ENCODE peak calls at places on chromosomes 5 and 9, in ten cellular contexts. N is IMR-90, C is dorsolateral prefrontal cortex, W is cardiac muscle cell, F is brain microvascular endothelial cell, J is AG09309, P is esophagus squamous epithelium, Q is kidney, S is kidney epithelial cell, G is HFF-Myc. X is an unnamed sample.

GRCh38 chr5:33969572-33970452 is 14.7 kb downstream of the SLC45A2 start:
- DNase-seq in N (peak), C (no peak), W (peak), F (peak), J (no peak), P (no peak), Q (no peak), S (peak), G (peak), X (no peak)

GRCh38 chr9:92404437-92404836 is at the start of gene OGN:
- DNase-seq in N (peak), C (no peak), W (peak), F (no peak), J (no peak), P (no peak), Q (no peak), S (no peak), G (no peak), X (no peak)

GRCh38 chr5:111950660-111951059 is 193.7 kb upstream of the NREP start:
- DNase-seq in N (peak), C (no peak), W (no peak), F (peak), J (peak), P (no peak), Q (no peak), S (no peak), G (no peak), X (no peak)

GRCh38 chr9:134892820-134893420 is 12.3 kb downstream of the FCN2 start:
- DNase-seq in N (no peak), C (no peak), W (no peak), F (no peak), J (no peak), P (no peak), Q (no peak), S (no peak), G (no peak), X (no peak)

GRCh38 chr5:44532981-44533380 is 143.8 kb upstream of the FGF10 start:
- DNase-seq in N (no peak), C (no peak), W (no peak), F (no peak), J (no peak), P (no peak), Q (no peak), S (no peak), G (no peak), X (no peak)

GRCh38 chr9:127877566-127877998 is at the start of gene AK1:
- DNase-seq in N (peak), C (peak), W (peak), F (peak), J (no peak), P (no peak), Q (peak), S (no peak), G (no peak), X (peak)

GRCh38 chr5:54844905-54845566 is 140.4 kb downstream of the ESM1 start:
- DNase-seq in N (peak), C (no peak), W (peak), F (no peak), J (peak), P (no peak), Q (no peak), S (no peak), G (peak), X (no peak)

GRCh38 chr5:14273207-14273767 is 130.1 kb downstream of the TRIO start:
- DNase-seq in N (no peak), C (no peak), W (no peak), F (no peak), J (no peak), P (no peak), Q (no peak), S (no peak), G (no peak), X (no peak)

GRCh38 chr9:37028425-37029031 is 5.5 kb downstream of the PAX5 start:
- DNase-seq in N (no peak), C (no peak), W (no peak), F (no peak), J (no peak), P (no peak), Q (no peak), S (no peak), G (no peak), X (no peak)

GRCh38 chr9:115944166-115944948 is 209.2 kb upstream of the PAPPA start:
- DNase-seq in N (peak), C (no peak), W (peak), F (peak), J (peak), P (peak), Q (peak), S (no peak), G (peak), X (peak)

DNA sequence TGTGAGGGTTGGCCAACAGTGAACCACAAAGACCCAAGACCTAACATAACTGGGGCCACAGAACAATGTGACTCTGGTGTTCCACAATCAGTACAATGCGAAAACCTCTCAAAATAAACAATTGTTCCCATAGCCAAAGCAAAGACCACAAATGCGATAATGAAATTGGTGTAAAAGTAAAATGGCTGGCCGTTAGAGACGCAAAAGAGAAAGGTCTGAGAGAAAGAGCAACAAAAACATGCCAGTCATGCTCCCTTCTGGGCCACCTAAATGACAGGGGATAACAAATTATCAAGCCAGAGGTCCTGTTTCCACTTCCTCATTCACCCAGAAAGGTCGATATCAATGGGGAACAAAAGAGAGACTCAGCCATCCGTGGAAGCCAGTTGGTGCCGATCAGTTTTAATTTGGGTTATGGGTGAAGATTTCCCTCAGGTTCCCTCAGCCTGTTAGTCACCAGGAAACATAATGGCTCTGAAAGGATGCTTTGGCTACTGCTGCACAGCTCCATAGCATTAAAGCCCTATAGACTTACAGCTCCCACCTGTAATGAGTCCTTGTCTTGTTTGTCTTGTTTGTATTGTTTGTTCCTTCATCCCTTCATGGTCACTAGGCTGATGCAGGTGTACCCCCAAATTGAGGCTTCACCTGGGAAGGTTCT is 9.2 kb upstream of the CFAP95 start:
- DNase-seq in N (no peak), C (no peak), W (no peak), F (no peak), J (no peak), P (no peak), Q (no peak), S (no peak), G (no peak), X (no peak)
- H3K4me3 ChIP-seq in N (no peak), C (no peak), W (no peak), F (no peak), J (no peak), P (no peak), Q (no peak), S (no peak), G (no peak), X (no peak)

GRCh38 chr9:107645464-107645833 is 155.9 kb upstream of the KLF4 start:
- DNase-seq in N (no peak), C (no peak), W (no peak), F (no peak), J (no peak), P (no peak), Q (no peak), S (no peak), G (no peak), X (no peak)

GRCh38 chr9:107650321-107650720 is 160.8 kb upstream of the KLF4 start:
- DNase-seq in N (peak), C (no peak), W (no peak), F (peak), J (peak), P (no peak), Q (no peak), S (no peak), G (no peak), X (no peak)

GRCh38 chr9:107647611-107648010 is 158.0 kb upstream of the KLF4 start:
- DNase-seq in N (no peak), C (no peak), W (no peak), F (no peak), J (no peak), P (no peak), Q (no peak), S (no peak), G (no peak), X (no peak)

GRCh38 chr9:107650995-107651394 is 161.4 kb upstream of the KLF4 start:
- DNase-seq in N (no peak), C (no peak), W (no peak), F (no peak), J (no peak), P (no peak), Q (no peak), S (no peak), G (no peak), X (no peak)

GRCh38 chr9:107648153-107648716 is 158.7 kb upstream of the KLF4 start:
- DNase-seq in N (no peak), C (no peak), W (no peak), F (no peak), J (peak), P (no peak), Q (no peak), S (no peak), G (no peak), X (no peak)
- H3K4me3 ChIP-seq in N (no peak), C (no peak), W (no peak), F (no peak), J (no peak), P (no peak), Q (no peak), S (no peak), G (no peak), X (no peak)

GRCh38 chr9:132584616-132585560 is 2.5 kb downstream of the BARHL1 start:
- DNase-seq in N (peak), C (no peak), W (peak), F (no peak), J (no peak), P (no peak), Q (no peak), S (no peak), G (no peak), X (no peak)

GRCh38 chr9:132582786-132583583 is 579 bp downstream of the BARHL1 start:
- DNase-seq in N (no peak), C (no peak), W (no peak), F (no peak), J (no peak), P (no peak), Q (no peak), S (no peak), G (no peak), X (no peak)

GRCh38 chr9:132579427-132579798 is 3.0 kb upstream of the BARHL1 start:
- DNase-seq in N (no peak), C (no peak), W (no peak), F (no peak), J (no peak), P (no peak), Q (no peak), S (no peak), G (no peak), X (no peak)

GRCh38 chr9:132583584-132584304 is 1.3 kb downstream of the BARHL1 start:
- DNase-seq in N (no peak), C (no peak), W (no peak), F (no peak), J (no peak), P (no peak), Q (no peak), S (no peak), G (no peak), X (no peak)

GRCh38 chr9:132582276-132582785 is at the start of gene BARHL1:
- DNase-seq in N (no peak), C (no peak), W (no peak), F (no peak), J (no peak), P (no peak), Q (no peak), S (no peak), G (no peak), X (no peak)
- H3K4me3 ChIP-seq in N (peak), C (peak), W (peak), F (peak), J (peak), P (peak), Q (no peak), S (no peak), G (peak), X (peak)

GRCh38 chr9:23537192-23538059 is 288.6 kb downstream of the ELAVL2 start:
- DNase-seq in N (no peak), C (no peak), W (no peak), F (no peak), J (no peak), P (no peak), Q (no peak), S (no peak), G (no peak), X (no peak)
- H3K4me3 ChIP-seq in N (no peak), C (peak), W (no peak), F (peak), J (no peak), P (peak), Q (peak), S (no peak), G (no peak), X (peak)

GRCh38 chr5:126987271-126987899 is 43.0 kb downstream of the MARCHF3 start:
- DNase-seq in N (no peak), C (no peak), W (no peak), F (no peak), J (no peak), P (no peak), Q (no peak), S (no peak), G (no peak), X (no peak)
- H3K4me3 ChIP-seq in N (no peak), C (no peak), W (no peak), F (no peak), J (no peak), P (no peak), Q (no peak), S (no peak), G (no peak), X (no peak)

GRCh38 chr9:137236238-137236935 is 4.7 kb upstream of the TUBB4B start:
- DNase-seq in N (peak), C (peak), W (peak), F (peak), J (no peak), P (no peak), Q (peak), S (no peak), G (peak), X (peak)
- H3K4me3 ChIP-seq in N (no peak), C (peak), W (no peak), F (no peak), J (no peak), P (peak), Q (no peak), S (no peak), G (no peak), X (peak)

DNA sequence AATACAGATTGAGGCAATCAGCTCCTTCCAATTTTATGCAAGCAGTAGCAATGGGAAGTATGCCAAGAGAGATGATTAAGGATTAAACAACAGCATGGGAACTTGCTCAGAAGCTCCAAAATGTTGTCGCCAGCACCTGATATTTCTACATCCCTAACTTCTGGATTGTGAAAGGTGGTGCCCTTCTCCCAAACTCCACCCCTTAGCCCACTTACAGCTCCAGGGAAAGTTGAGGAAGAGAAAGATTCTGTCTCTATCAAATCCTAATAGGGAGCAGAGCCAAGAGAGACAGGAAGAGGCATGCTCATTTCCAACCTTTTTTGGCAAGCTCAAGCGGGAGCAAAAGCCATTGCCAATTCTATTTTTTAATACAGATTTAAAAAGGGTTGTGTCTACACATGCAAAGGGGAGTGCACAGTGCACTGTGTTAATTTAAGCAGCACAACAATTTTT is 92.4 kb upstream of the NR3C1 start:
- DNase-seq in N (peak), C (no peak), W (peak), F (no peak), J (peak), P (no peak), Q (no peak), S (no peak), G (no peak), X (no peak)
- H3K4me3 ChIP-seq in N (no peak), C (no peak), W (no peak), F (no peak), J (no peak), P (peak), Q (peak), S (no peak), G (no peak), X (no peak)

GRCh38 chr9:112334319-112334828 is 955 bp upstream of the PTBP3 start:
- DNase-seq in N (peak), C (no peak), W (no peak), F (no peak), J (no peak), P (no peak), Q (no peak), S (no peak), G (no peak), X (no peak)
- H3K4me3 ChIP-seq in N (peak), C (peak), W (peak), F (peak), J (peak), P (peak), Q (peak), S (peak), G (peak), X (peak)

GRCh38 chr9:125126019-125126746 is 17.1 kb downstream of the SCAI start:
- DNase-seq in N (peak), C (peak), W (peak), F (peak), J (peak), P (peak), Q (peak), S (peak), G (peak), X (peak)

GRCh38 chr9:125119643-125120286 is 23.6 kb downstream of the SCAI start:
- DNase-seq in N (peak), C (no peak), W (no peak), F (no peak), J (no peak), P (no peak), Q (no peak), S (no peak), G (peak), X (no peak)

GRCh38 chr9:125121156-125121555 is 22.2 kb downstream of the SCAI start:
- DNase-seq in N (no peak), C (no peak), W (no peak), F (no peak), J (no peak), P (no peak), Q (no peak), S (no peak), G (no peak), X (no peak)

GRCh38 chr9:125125523-125125922 is 17.8 kb downstream of the SCAI start:
- DNase-seq in N (no peak), C (no peak), W (no peak), F (no peak), J (no peak), P (no peak), Q (no peak), S (no peak), G (no peak), X (no peak)
- H3K4me3 ChIP-seq in N (no peak), C (no peak), W (no peak), F (no peak), J (no peak), P (no peak), Q (no peak), S (no peak), G (no peak), X (no peak)

GRCh38 chr5:141857226-141857625 is 21.0 kb downstream of the PCDH1 start:
- DNase-seq in N (no peak), C (no peak), W (no peak), F (no peak), J (no peak), P (no peak), Q (peak), S (no peak), G (no peak), X (no peak)

GRCh38 chr5:141855265-141856029 is 22.8 kb downstream of the PCDH1 start:
- DNase-seq in N (no peak), C (no peak), W (no peak), F (no peak), J (no peak), P (no peak), Q (peak), S (no peak), G (no peak), X (peak)

GRCh38 chr5:141856030-141856790 is 22.0 kb downstream of the PCDH1 start:
- DNase-seq in N (no peak), C (no peak), W (no peak), F (no peak), J (no peak), P (no peak), Q (peak), S (no peak), G (no peak), X (no peak)

GRCh38 chr5:141861194-141861593 is 17.0 kb downstream of the PCDH1 start:
- DNase-seq in N (no peak), C (no peak), W (no peak), F (no peak), J (no peak), P (no peak), Q (no peak), S (no peak), G (no peak), X (no peak)

DNA sequence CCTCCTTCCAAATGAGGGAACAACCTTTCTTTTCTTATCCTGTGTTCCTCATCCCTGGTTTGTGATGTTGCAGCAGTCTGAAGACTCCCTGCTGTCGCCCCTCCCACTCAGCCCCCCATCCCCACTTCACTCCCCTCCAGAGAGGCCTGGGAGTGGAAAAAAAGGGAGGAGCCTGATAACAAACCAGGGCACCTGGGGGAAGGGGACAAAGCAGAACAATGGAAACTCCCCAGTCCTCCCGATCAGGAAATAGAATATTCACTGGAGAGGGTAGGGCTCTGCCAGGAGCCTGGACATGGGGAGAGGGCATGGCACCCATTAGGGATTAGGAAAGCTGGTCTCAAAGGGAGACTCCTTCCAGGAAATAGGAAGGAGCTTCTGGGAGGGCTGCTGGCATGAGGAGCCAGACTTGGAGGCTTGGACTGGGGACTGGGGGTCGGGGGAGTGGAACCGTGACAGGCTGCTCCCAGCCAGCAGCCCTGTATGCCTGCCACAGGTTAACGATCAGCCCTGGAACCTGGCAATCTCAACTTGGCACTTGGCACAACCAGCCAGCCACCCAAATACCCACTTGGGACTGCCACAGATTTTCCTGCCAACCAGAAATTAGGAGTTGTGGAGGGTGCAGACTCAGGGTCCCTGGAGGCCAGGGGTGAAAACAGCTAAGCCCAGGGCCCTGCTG is 20.0 kb downstream of the PCDH1 start:
- DNase-seq in N (no peak), C (no peak), W (no peak), F (no peak), J (no peak), P (no peak), Q (peak), S (no peak), G (no peak), X (no peak)
- H3K4me3 ChIP-seq in N (no peak), C (no peak), W (no peak), F (no peak), J (no peak), P (no peak), Q (no peak), S (no peak), G (no peak), X (no peak)

X was measured in breast epithelium.